ENCODE peak calls at places on chromosome 2, in five cellular contexts. P is IMR-90, S is PC-3, T is mesenchymal stem cell, F is GM23248. Z is an unnamed sample. For H3K4me1, the result is how much of the 10 kb centered on the place peaks cover.

GRCh38 chr2:230701308-230701707 is 11.3 kb upstream of the CAB39 start:
- DNase-seq in T (no peak), F (no peak), S (no peak), P (no peak), Z (no peak)

GRCh38 chr2:60302377-60303126 is 250.9 kb downstream of the BCL11A start:
- DNase-seq in S (no peak), F (no peak), P (no peak), T (no peak), Z (no peak)

GRCh38 chr2:176281267-176281666 is 12.0 kb downstream of the MTX2 start:
- DNase-seq in P (peak), F (peak), T (peak), S (peak), Z (peak)

GRCh38 chr2:241752253-241752652 is 17.8 kb downstream of the D2HGDH start:
- DNase-seq in T (no peak), F (no peak), P (no peak), S (no peak), Z (no peak)

GRCh38 chr2:120798569-120799215 is 63.0 kb downstream of the GLI2 start:
- DNase-seq in T (no peak), F (peak), S (no peak), P (no peak), Z (no peak)

GRCh38 chr2:164625378-164625971 is 4.2 kb upstream of the GRB14 start:
- DNase-seq in T (no peak), F (peak), P (no peak), S (peak), Z (peak)

GRCh38 chr2:201813996-201814845 is 7.9 kb downstream of the CDK15 start:
- DNase-seq in T (no peak), P (no peak), F (no peak), S (no peak), Z (peak)

GRCh38 chr2:160293401-160293911 is 93.4 kb upstream of the ITGB6 start:
- DNase-seq in P (peak), T (peak), F (peak), S (peak), Z (peak)

GRCh38 chr2:168392031-168392430 is 64.0 kb upstream of the CERS6 start:
- DNase-seq in F (peak), T (no peak), S (no peak), P (no peak), Z (peak)

GRCh38 chr2:230346921-230347533 is 20.0 kb downstream of the SP140L start:
- DNase-seq in T (no peak), P (peak), F (peak), S (no peak), Z (no peak)

GRCh38 chr2:10806543-10806942 is 6.0 kb downstream of the PDIA6 start:
- DNase-seq in P (no peak), F (no peak), T (no peak), S (no peak), Z (no peak)

GRCh38 chr2:217743407-217743806 is 259.4 kb downstream of the TNS1 start:
- DNase-seq in F (no peak), T (no peak), P (no peak), S (no peak), Z (no peak)

GRCh38 chr2:232891621-232892071 is 21.6 kb downstream of the SNORC start:
- DNase-seq in T (no peak), S (peak), F (peak), P (peak), Z (peak)

GRCh38 chr2:86298411-86299390 is 38.7 kb downstream of the REEP1 start:
- DNase-seq in S (peak), P (no peak), T (no peak), F (peak), Z (peak)

GRCh38 chr2:9655441-9656269 is 24.9 kb upstream of the YWHAQ start:
- DNase-seq in S (peak), T (peak), F (peak), P (peak), Z (peak)

GRCh38 chr2:74391209-74391579 is 11.1 kb upstream of the DCTN1 start:
- DNase-seq in P (peak), T (peak), F (peak), S (peak), Z (peak)

GRCh38 chr2:41910126-41910525 is 137.7 kb upstream of the PKDCC start:
- DNase-seq in P (peak), S (peak), T (peak), F (peak), Z (no peak)

GRCh38 chr2:193679850-193680249 is 1485.1 kb upstream of the TMEFF2 start:
- DNase-seq in F (no peak), P (no peak), S (no peak), T (no peak), Z (no peak)

GRCh38 chr2:159497256-159497655 is 119.1 kb downstream of the BAZ2B start:
- DNase-seq in F (peak), P (peak), S (peak), T (peak), Z (peak)

GRCh38 chr2:69616755-69617154 is 26.8 kb downstream of the AAK1 start:
- DNase-seq in S (peak), P (no peak), T (no peak), F (peak), Z (no peak)

GRCh38 chr2:175889557-175890355 is 112.3 kb downstream of the LNPK start:
- DNase-seq in P (no peak), S (no peak), F (no peak), T (no peak), Z (peak)

GRCh38 chr2:26809211-26809610 is 23.4 kb downstream of the CENPA start:
- DNase-seq in T (no peak), P (no peak), F (no peak), S (no peak), Z (no peak)

GRCh38 chr2:167581961-167582574 is 665.3 kb downstream of the STK39 start:
- DNase-seq in S (peak), T (peak), F (peak), P (peak), Z (no peak)

GRCh38 chr2:55090702-55091101 is 40.5 kb upstream of the RTN4 start:
- DNase-seq in F (peak), P (peak), T (peak), S (no peak), Z (peak)

GRCh38 chr2:8644605-8645175 is 37.2 kb upstream of the ID2 start:
- DNase-seq in F (no peak), T (no peak), S (no peak), P (no peak), Z (no peak)

GRCh38 chr2:122980672-122981071 is 1044.4 kb upstream of the CNTNAP5 start:
- DNase-seq in T (no peak), S (peak), F (no peak), P (no peak), Z (no peak)

GRCh38 chr2:151237422-151238012 is 24.1 kb downstream of the RBM43 start:
- DNase-seq in F (peak), T (peak), P (peak), S (peak), Z (peak)

GRCh38 chr2:151928380-151928779 is 100.2 kb upstream of the ARL5A start:
- DNase-seq in F (no peak), S (peak), T (peak), P (no peak), Z (peak)

GRCh38 chr2:188940171-188940570 is 34.0 kb upstream of the COL3A1 start:
- DNase-seq in F (peak), P (peak), T (no peak), S (no peak), Z (no peak)

GRCh38 chr2:17083902-17084301 is 418.3 kb upstream of the CYRIA start:
- DNase-seq in T (peak), P (no peak), F (peak), S (no peak), Z (peak)

GRCh38 chr2:167689444-167689843 is 558.0 kb downstream of the STK39 start:
- DNase-seq in P (no peak), T (no peak), F (no peak), S (peak), Z (no peak)

GRCh38 chr2:206079699-206080465 is 6.1 kb downstream of the INO80D start:
- DNase-seq in F (no peak), T (no peak), P (no peak), S (no peak), Z (no peak)

GRCh38 chr2:46010223-46010924 is 286.8 kb upstream of the EPAS1 start:
- DNase-seq in P (peak), S (no peak), T (no peak), F (no peak), Z (no peak)
- H3K9ac ChIP-seq in P (peak), S (no peak), T (no peak), F (no peak), Z (no peak)

DNA sequence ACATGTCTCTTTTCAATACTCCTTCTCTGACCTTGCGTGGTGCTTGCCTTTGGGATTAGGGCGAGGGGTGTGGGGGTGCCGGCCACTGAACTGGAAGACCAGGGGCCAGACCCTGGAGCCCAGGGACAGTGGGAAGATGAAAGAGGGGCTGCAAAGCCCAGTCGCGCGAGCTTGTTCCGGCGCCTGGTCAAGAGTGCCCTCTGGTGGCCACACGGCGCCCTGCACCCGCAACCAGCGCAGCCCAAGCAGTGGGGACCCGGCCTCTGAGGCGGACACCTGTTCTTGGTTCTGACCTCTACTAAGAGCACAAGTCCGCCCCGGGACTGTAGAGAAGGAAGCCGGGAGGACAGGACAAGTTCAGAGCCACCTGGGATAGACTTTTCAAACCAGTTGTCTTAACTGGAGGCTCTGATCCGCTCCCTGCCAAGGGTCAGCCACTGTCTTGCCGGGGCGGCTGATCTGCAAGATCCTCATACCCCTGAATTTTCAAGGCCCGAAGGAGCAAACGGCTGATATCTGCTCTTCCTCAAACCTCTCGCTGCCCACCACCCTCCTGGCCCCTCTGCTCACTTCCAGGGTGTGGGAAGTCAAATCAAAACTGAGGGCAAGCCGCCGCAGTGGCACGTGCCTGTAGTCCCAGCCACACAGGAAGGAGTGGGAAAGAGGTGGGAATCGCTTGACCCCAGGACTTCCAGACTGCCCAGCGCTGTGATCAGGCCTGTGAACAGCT is 14.9 kb upstream of the MSH6 start:
- DNase-seq in T (peak), P (peak), F (peak), S (peak), Z (peak)
- H3K4me1 ChIP-seq in T (under half), P (under half), F (under half), S (under half), Z (under half)

GRCh38 chr2:112147382-112147781 is 9.2 kb downstream of the FBLN7 start:
- DNase-seq in P (no peak), T (no peak), S (no peak), F (peak), Z (no peak)
- H3K9ac ChIP-seq in P (no peak), T (peak), S (no peak), F (peak), Z (peak)

DNA sequence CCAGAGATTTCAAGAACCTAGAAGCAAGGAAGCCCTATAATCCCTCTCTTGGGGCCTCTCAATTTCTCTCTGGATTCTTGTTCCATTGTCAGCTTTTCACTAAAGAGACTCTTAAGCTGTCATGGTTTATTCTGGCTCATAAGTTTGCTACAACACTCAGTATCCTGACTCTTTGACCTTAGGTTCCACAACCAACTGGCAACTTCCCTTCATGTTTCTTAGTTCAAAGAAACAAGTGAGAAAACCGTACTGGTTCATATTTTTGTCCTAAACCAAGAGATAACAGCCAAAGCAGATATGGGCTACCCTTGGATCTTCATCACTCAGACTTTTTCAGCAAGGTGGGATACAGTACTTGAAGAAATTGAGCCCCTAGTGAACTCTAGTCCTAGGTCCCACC is 109.9 kb upstream of the CRIM1 start:
- DNase-seq in P (no peak), F (no peak), T (no peak), S (no peak), Z (no peak)
- H3K4me1 ChIP-seq in P (under half), F (under half), T (under half), S (under half), Z (under half)

GRCh38 chr2:47073641-47074040 is 81.5 kb downstream of the STPG4 start:
- DNase-seq in P (no peak), S (no peak), T (no peak), F (no peak), Z (no peak)
- H3K9ac ChIP-seq in P (no peak), S (no peak), T (peak), F (no peak), Z (no peak)

GRCh38 chr2:219246559-219246958 is 1.3 kb downstream of the STK16 start:
- DNase-seq in S (no peak), T (no peak), F (no peak), P (no peak), Z (no peak)

GRCh38 chr2:219249203-219249980 is 3.7 kb upstream of the TUBA4B start:
- DNase-seq in P (peak), T (peak), S (peak), F (peak), Z (peak)

GRCh38 chr2:219250044-219250781 is 2.8 kb upstream of the TUBA4B start:
- DNase-seq in S (no peak), F (peak), T (peak), P (peak), Z (peak)

GRCh38 chr2:219247678-219248642 is 2.7 kb downstream of the STK16 start:
- DNase-seq in S (no peak), P (no peak), T (no peak), F (no peak), Z (no peak)

DNA sequence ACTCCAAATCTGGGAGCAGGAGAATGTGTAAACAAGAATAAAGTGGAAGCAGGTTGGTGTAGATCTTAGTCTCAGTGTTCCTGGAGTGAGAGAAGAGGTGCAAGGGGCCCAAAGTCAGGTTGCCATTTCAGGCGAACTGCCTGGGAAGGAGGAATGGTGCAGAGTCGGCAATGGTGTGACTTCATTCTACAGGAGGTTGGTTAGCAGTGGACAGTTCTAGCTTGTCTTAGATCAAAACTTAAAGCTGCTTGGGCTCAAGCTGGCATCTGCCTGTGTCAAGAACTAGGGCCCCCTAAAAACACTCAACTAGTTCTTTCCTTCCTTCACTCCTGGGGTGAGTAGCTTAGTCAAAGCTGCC is 3.5 kb downstream of the STK16 start:
- DNase-seq in F (peak), S (no peak), P (no peak), T (no peak), Z (no peak)
- H3K4me1 ChIP-seq in F (half or more), S (half or more), P (under half), T (half or more), Z (half or more)

GRCh38 chr2:18837233-18837632 is 247.9 kb upstream of the NT5C1B start:
- DNase-seq in S (no peak), P (no peak), T (no peak), F (no peak), Z (no peak)
- H3K9ac ChIP-seq in S (no peak), P (no peak), T (no peak), F (no peak), Z (no peak)

GRCh38 chr2:170985407-170985806 is 56.4 kb downstream of the GORASP2 start:
- DNase-seq in S (no peak), T (no peak), P (no peak), F (no peak), Z (no peak)

GRCh38 chr2:170991398-170992185 is 62.5 kb downstream of the GORASP2 start:
- DNase-seq in P (no peak), F (no peak), S (no peak), T (no peak), Z (no peak)

GRCh38 chr2:170984079-170984478 is 55.0 kb downstream of the GORASP2 start:
- DNase-seq in P (no peak), T (no peak), S (no peak), F (no peak), Z (no peak)

DNA sequence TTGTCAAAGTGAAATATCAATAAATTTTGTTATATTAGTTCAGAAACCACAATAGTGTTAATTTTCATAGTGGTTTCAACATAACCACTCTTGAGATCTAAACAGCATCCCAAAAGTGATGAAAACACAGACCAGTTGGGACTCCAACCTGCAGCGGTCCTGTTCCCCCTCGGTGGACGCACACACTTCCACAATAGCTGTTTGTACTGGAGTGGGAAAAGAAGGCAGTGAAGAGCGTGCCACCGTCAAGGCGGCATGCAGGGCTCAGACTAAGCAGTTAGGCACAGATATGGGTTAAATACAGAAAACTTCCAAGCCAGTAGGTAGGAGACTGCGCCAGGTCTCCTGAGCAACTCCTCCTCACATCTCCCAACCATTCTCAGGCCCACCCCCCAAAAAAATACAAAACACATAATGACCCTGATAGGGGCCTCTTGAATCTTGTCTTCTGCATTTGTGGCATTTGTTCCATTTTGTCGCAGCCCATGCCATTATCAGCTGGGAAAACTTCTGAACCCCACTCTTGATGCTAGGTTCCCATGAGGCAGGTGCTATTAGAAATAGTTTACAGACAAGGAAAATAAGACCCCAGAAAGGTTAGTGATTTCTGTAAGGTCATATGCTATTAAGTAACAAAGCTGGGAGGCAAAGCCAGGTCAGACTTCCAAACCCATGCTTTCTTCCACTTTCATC is 57.7 kb downstream of the GORASP2 start:
- DNase-seq in T (no peak), F (no peak), S (no peak), P (no peak), Z (no peak)
- H3K4me1 ChIP-seq in T (under half), F (under half), S (under half), P (under half), Z (under half)

DNA sequence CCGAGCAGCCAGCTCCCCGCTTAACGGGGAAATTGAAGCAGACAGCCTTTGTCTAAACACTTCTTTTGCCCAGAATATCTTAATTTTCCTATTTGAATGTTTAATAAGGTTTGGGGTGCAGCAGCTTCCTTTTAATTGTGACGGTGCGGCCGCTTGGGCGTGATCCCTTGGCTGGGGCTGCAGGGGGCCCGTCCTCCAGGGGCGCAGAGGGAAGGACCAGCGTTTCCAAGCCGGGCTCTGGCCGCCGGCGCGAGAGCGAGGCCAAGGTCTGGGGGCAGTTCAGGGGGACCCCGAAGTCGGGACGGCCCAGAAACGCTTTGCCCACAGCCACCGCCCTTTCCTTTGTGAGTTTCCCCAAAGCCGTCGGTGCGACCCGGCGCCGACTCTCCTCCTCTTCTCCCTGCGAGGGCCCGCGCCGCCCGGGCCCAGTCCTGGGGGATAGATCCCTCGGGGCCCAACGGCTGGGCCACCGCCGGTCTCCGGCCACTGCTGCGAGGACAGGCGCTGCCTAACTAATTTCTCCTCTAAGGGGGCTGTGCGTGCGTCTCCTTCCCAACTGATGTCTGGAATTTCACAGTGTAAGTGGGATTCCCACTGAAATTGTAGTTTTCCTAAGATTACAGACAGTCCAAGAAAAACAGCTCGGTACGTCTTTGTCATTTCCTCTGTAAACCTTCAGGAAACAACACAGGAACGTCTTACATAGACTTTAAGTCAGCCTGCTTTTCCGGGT is 139.7 kb upstream of the SIX3 start:
- DNase-seq in F (peak), P (no peak), T (peak), S (no peak), Z (no peak)
- H3K9ac ChIP-seq in F (no peak), P (no peak), T (no peak), S (no peak), Z (no peak)

Z was measured in adipocyte.